ENCODE peak calls at places on chromosomes 16 and 17, in four cellular contexts. B, L, M and W are unnamed samples.
A peak's percentile ranks its signal among the peaks of the same experiment; 100 is the strongest.

GRCh38 chr17:63116967-63117366 is 150.9 kb downstream of the TANC2 start:
- DNase-seq in L (no peak), B (peak; percentile 29), M (no peak), W (no peak)

GRCh38 chr16:67948015-67948414 is 4.1 kb upstream of the LCAT start:
- DNase-seq in L (no peak), B (no peak), M (no peak), W (peak; percentile 52)

GRCh38 chr16:59754854-59755253 is 1020.7 kb upstream of the GOT2 start:
- DNase-seq in M (no peak), L (no peak), B (no peak), W (no peak)

GRCh38 chr17:68709995-68710780 is 109.0 kb upstream of the FAM20A start:
- DNase-seq in B (no peak), M (no peak), L (no peak), W (no peak)

GRCh38 chr16:81460075-81460474 is 15.5 kb downstream of the CMIP start:
- DNase-seq in L (no peak), B (no peak), M (no peak), W (no peak)

GRCh38 chr16:70758786-70759185 is 42.2 kb downstream of the VAC14 start:
- DNase-seq in M (no peak), B (no peak), L (peak; percentile 28), W (peak; percentile 32)

GRCh38 chr17:79038545-79039135 is 14.7 kb downstream of the C1QTNF1 start:
- DNase-seq in M (no peak), B (peak; percentile 99), L (peak; percentile 81), W (peak; percentile 20)

GRCh38 chr16:77531741-77532140 is 96.9 kb upstream of the ADAMTS18 start:
- DNase-seq in L (no peak), M (no peak), B (peak; percentile 88), W (no peak)

GRCh38 chr17:83067071-83067717 is 12.2 kb upstream of the METRNL start:
- DNase-seq in M (no peak), L (peak; percentile 48), B (no peak), W (peak; percentile 48)

GRCh38 chr16:85416267-85417109 is 196.6 kb upstream of the GSE1 start:
- DNase-seq in B (peak; percentile 16), L (peak; percentile 89), M (peak; percentile 90), W (peak; percentile 90)

GRCh38 chr17:28982191-28982793 is 23.5 kb downstream of the SEZ6 start:
- DNase-seq in L (no peak), B (peak; percentile 77), M (no peak), W (no peak)

GRCh38 chr16:84360170-84360569 is 8.2 kb upstream of the ATP2C2 start:
- DNase-seq in M (no peak), L (no peak), B (no peak), W (peak; percentile 44)

GRCh38 chr17:63278731-63279442 is 167.2 kb downstream of the CYB561 start:
- DNase-seq in B (peak; percentile 26), M (no peak), L (no peak), W (no peak)

GRCh38 chr16:30409125-30410060 is 2.0 kb downstream of the ZNF771 start:
- DNase-seq in B (peak; percentile 88), M (peak; percentile 98), L (peak; percentile 96), W (peak; percentile 91)

GRCh38 chr16:17224859-17225258 is 245.9 kb downstream of the XYLT1 start:
- DNase-seq in L (peak; percentile 72), B (peak; percentile 67), M (peak; percentile 50), W (peak; percentile 55)

GRCh38 chr17:47821031-47821423 is 567 bp downstream of the OSBPL7 start:
- DNase-seq in L (no peak), M (no peak), B (no peak), W (peak; percentile 62)

GRCh38 chr17:55726440-55726839 is 3.8 kb upstream of the TMEM100 start:
- DNase-seq in L (peak; percentile 55), B (peak; percentile 93), M (peak; percentile 33), W (no peak)

GRCh38 chr16:347203-347602 is 5.3 kb downstream of the AXIN1 start:
- DNase-seq in L (no peak), B (no peak), M (no peak), W (no peak)

GRCh38 chr16:11174141-11174540 is 81.9 kb downstream of the SOCS1 start:
- DNase-seq in L (no peak), B (no peak), M (no peak), W (no peak)

GRCh38 chr16:53773150-53773846 is 69.3 kb downstream of the FTO start:
- DNase-seq in M (peak; percentile 68), L (no peak), B (peak; percentile 90), W (peak; percentile 74)

GRCh38 chr17:82350182-82351030 is 8.6 kb upstream of the TEX19 start:
- DNase-seq in B (no peak), L (peak; percentile 49), M (no peak), W (no peak)

GRCh38 chr16:11296351-11296705 is 15.2 kb upstream of the PRM1 start:
- DNase-seq in B (no peak), M (no peak), L (no peak), W (no peak)

GRCh38 chr16:80716564-80717139 is 87.7 kb downstream of the CDYL2 start:
- DNase-seq in L (no peak), M (no peak), B (no peak), W (no peak)